ENCODE peak calls at places on chromosomes 11 and 22, in nine cellular contexts. N, W, B, O, J, D, M, I and C are unnamed samples.

GRCh38 chr11:60240661-60241060 is 2.3 kb downstream of the MS4A4E start:
- DNase-seq in W (no peak), M (no peak), N (no peak), I (no peak), J (no peak), O (no peak), D (no peak), B (no peak), C (no peak)

GRCh38 chr22:36406139-36406538 is 18.4 kb upstream of the MYH9 start:
- DNase-seq in M (no peak), J (no peak), I (no peak), B (no peak), D (no peak), O (no peak), N (no peak), W (no peak), C (no peak)

GRCh38 chr11:134132808-134133207 is 63.9 kb downstream of the JAM3 start:
- DNase-seq in I (no peak), D (no peak), O (no peak), M (no peak), J (no peak), N (no peak), B (no peak), W (no peak), C (no peak)

GRCh38 chr11:133946018-133946417 is 10.8 kb downstream of the IGSF9B start:
- DNase-seq in N (no peak), J (no peak), M (no peak), I (no peak), W (no peak), B (no peak), O (no peak), D (no peak), C (no peak)

GRCh38 chr11:83275888-83276641 is 10.1 kb downstream of the CCDC90B start:
- DNase-seq in M (no peak), D (no peak), I (no peak), W (no peak), O (no peak), B (no peak), N (no peak), J (no peak), C (no peak)

GRCh38 chr11:26842458-26842841 is 120.6 kb upstream of the SLC5A12 start:
- DNase-seq in M (no peak), I (no peak), J (no peak), W (no peak), N (no peak), D (no peak), B (no peak), O (no peak), C (no peak)

GRCh38 chr11:31812392-31813241 is 1.5 kb upstream of the PAX6 start:
- DNase-seq in N (no peak), D (no peak), I (peak; percentile 49), J (no peak), B (no peak), W (peak; percentile 25), O (peak; percentile 32), M (peak; percentile 77), C (no peak)

GRCh38 chr11:12460441-12460840 is 83.1 kb downstream of the PARVA start:
- DNase-seq in D (no peak), O (no peak), M (no peak), I (no peak), B (no peak), W (no peak), N (peak; percentile 50), J (no peak), C (no peak)

GRCh38 chr22:37443977-37444376 is 16.7 kb upstream of the ELFN2 start:
- DNase-seq in W (no peak), N (no peak), I (no peak), B (no peak), O (no peak), D (no peak), J (no peak), M (no peak), C (no peak)

GRCh38 chr11:68546555-68546954 is 86.0 kb downstream of the PPP6R3 start:
- DNase-seq in N (peak; percentile 43), B (no peak), W (no peak), M (no peak), D (no peak), J (no peak), I (no peak), O (peak; percentile 11), C (no peak)

GRCh38 chr11:9799901-9800300 is 136.0 kb downstream of the SWAP70 start:
- DNase-seq in I (no peak), J (no peak), O (no peak), N (no peak), D (no peak), B (no peak), M (no peak), W (no peak), C (no peak)

GRCh38 chr11:97259434-97259833 is 869.6 kb downstream of the JRKL start:
- DNase-seq in J (no peak), I (no peak), B (no peak), M (no peak), W (no peak), N (no peak), O (no peak), D (no peak), C (no peak)